ENCODE peak calls at places on chromosomes 16 and 17, in five cellular contexts. X is HCT116; S is pancreas; F is GM23248; Q is CD8-positive, alpha-beta memory T cell. H is an unnamed sample.

GRCh38 chr17:27576429-27577123 is 54.4 kb upstream of the LGALS9 start:
- DNase-seq in X (no peak), S (no peak), F (peak; percentile 17), Q (no peak), H (no peak)

GRCh38 chr17:46787478-46787877 is 31.0 kb downstream of the WNT3 start:
- DNase-seq in X (no peak), S (no peak), F (no peak), Q (no peak), H (no peak)

GRCh38 chr17:32283745-32284207 is 18.1 kb downstream of the RHBDL3 start:
- DNase-seq in X (no peak), S (no peak), F (peak; percentile 90), Q (no peak), H (no peak)

GRCh38 chr17:46811978-46812583 is 6.4 kb downstream of the WNT3 start:
- DNase-seq in X (no peak), S (no peak), F (peak; percentile 80), Q (no peak), H (no peak)

GRCh38 chr17:55433629-55434422 is 12.2 kb upstream of the MMD start:
- DNase-seq in X (no peak), S (no peak), F (peak; percentile 93), Q (no peak), H (peak; percentile 64)

GRCh38 chr16:4604401-4604800 is 10.3 kb downstream of the UBALD1 start:
- DNase-seq in X (no peak), S (no peak), F (no peak), Q (no peak), H (no peak)

GRCh38 chr17:79217473-79218135 is 143.0 kb downstream of the ENGASE start:
- DNase-seq in X (no peak), S (no peak), F (no peak), Q (no peak), H (no peak)

GRCh38 chr17:69412336-69412735 is 2.2 kb upstream of the MAP2K6 start:
- DNase-seq in X (no peak), S (no peak), F (no peak), Q (no peak), H (no peak)

GRCh38 chr17:32486091-32486700 is 597 bp upstream of the CDK5R1 start:
- DNase-seq in X (peak; percentile 43), S (peak; percentile 64), F (peak; percentile 90), Q (peak; percentile 65), H (peak; percentile 73)

GRCh38 chr17:63151981-63152523 is 186.0 kb downstream of the TANC2 start:
- DNase-seq in X (no peak), S (no peak), F (peak; percentile 57), Q (no peak), H (no peak)

GRCh38 chr17:17732892-17733670 is 51.8 kb downstream of the RAI1 start:
- DNase-seq in X (no peak), S (no peak), F (peak; percentile 85), Q (no peak), H (no peak)

GRCh38 chr17:17739388-17740066 is 58.3 kb downstream of the RAI1 start:
- DNase-seq in X (no peak), S (no peak), F (peak; percentile 86), Q (no peak), H (peak; percentile 46)

GRCh38 chr17:17737938-17738894 is 57.0 kb downstream of the RAI1 start:
- DNase-seq in X (no peak), S (no peak), F (no peak), Q (no peak), H (peak; percentile 74)

GRCh38 chr17:17738901-17739300 is 57.6 kb downstream of the RAI1 start:
- DNase-seq in X (no peak), S (no peak), F (peak; percentile 41), Q (no peak), H (peak; percentile 27)

GRCh38 chr17:17736205-17737183 is 55.2 kb downstream of the RAI1 start:
- DNase-seq in X (no peak), S (no peak), F (no peak), Q (no peak), H (no peak)
- H3K27ac ChIP-seq in X (no peak overlapping the region), S (no peak overlapping the region), F (no peak overlapping the region), Q (no peak overlapping the region), H (no peak overlapping the region)

GRCh38 chr17:43908111-43908721 is 880 bp upstream of the MPP2 start:
- DNase-seq in X (peak; percentile 62), S (no peak), F (peak; percentile 90), Q (peak; percentile 25), H (peak; percentile 64)

GRCh38 chr17:43907425-43907981 is at the start of gene MPP2:
- DNase-seq in X (peak; percentile 64), S (peak; percentile 66), F (peak; percentile 89), Q (peak; percentile 43), H (peak; percentile 69)

GRCh38 chr17:43906951-43907424 is 348 bp downstream of the MPP2 start:
- DNase-seq in X (no peak), S (no peak), F (peak; percentile 40), Q (peak; percentile 10), H (no peak)

GRCh38 chr17:43905400-43905984 is 1.8 kb downstream of the MPP2 start:
- DNase-seq in X (no peak), S (no peak), F (no peak), Q (no peak), H (no peak)

GRCh38 chr17:43905985-43906852 is 1.1 kb downstream of the MPP2 start:
- DNase-seq in X (no peak), S (peak; percentile 65), F (peak; percentile 86), Q (peak; percentile 22), H (peak; percentile 62)
- H3K27ac ChIP-seq in X (no peak overlapping the region), S (no peak overlapping the region), F (no peak overlapping the region), Q (no peak overlapping the region), H (peak overlapping the region; percentile 86)

GRCh38 chr17:8117980-8118768 is at the start of gene ALOXE3:
- DNase-seq in X (peak; percentile 84), S (no peak), F (peak; percentile 92), Q (no peak), H (peak; percentile 55)
- H3K27ac ChIP-seq in X (peak within 1 kb of the TSS; percentile 83), S (peak within 1 kb of the TSS; percentile 73), F (peak within 1 kb of the TSS; percentile 60), Q (peak within 1 kb of the TSS; percentile 41), H (peak within 1 kb of the TSS; percentile 88)

GRCh38 chr17:50034504-50035364 is 21.2 kb upstream of the ITGA3 start:
- DNase-seq in X (no peak), S (no peak), F (no peak), Q (no peak), H (no peak)
- H3K27ac ChIP-seq in X (no peak overlapping the region), S (peak overlapping the region; percentile 31), F (no peak overlapping the region), Q (no peak overlapping the region), H (no peak overlapping the region)

GRCh38 chr17:78142113-78142861 is 3.9 kb upstream of the C17orf99 start:
- DNase-seq in X (peak; percentile 97), S (peak; percentile 75), F (peak; percentile 71), Q (no peak), H (peak; percentile 78)
- H3K27ac ChIP-seq in X (peak overlapping the region; percentile 67), S (peak overlapping the region; percentile 55), F (no peak overlapping the region), Q (no peak overlapping the region), H (peak overlapping the region; percentile 43)

H was measured in transverse colon.